ENCODE peak calls at places on chromosomes 16 and 17, in six cellular contexts. R is Peyer's patch, F is BE2C, N is thoracic aorta, K is AG04450, E is dorsolateral prefrontal cortex. X is an unnamed sample.

GRCh38 chr16:89392881-89393730 is 97.3 kb downstream of the ANKRD11 start:
- DNase-seq in N (no peak), E (no peak), K (no peak), F (no peak), R (no peak), X (peak; percentile 82)

GRCh38 chr17:78563189-78564145 is 13.7 kb downstream of the DNAH17 start:
- DNase-seq in N (no peak), F (no peak), K (no peak), R (no peak), E (no peak), X (no peak)

GRCh38 chr17:72477529-72477928 is 356.7 kb downstream of the SOX9 start:
- DNase-seq in R (no peak), E (no peak), K (no peak), N (no peak), F (peak; percentile 35), X (no peak)

GRCh38 chr17:49110504-49110903 is 22.1 kb upstream of the B4GALNT2 start:
- DNase-seq in K (no peak), N (no peak), F (no peak), E (no peak), R (no peak), X (no peak)

GRCh38 chr17:37160940-37161339 is 212.2 kb downstream of the AATF start:
- DNase-seq in K (no peak), N (no peak), F (no peak), E (no peak), R (no peak), X (no peak)

GRCh38 chr17:81930142-81931125 is 2.9 kb upstream of the MAFG start:
- DNase-seq in F (no peak), N (no peak), E (no peak), R (peak; percentile 69), K (no peak), X (no peak)

GRCh38 chr17:20092973-20093626 is 83.9 kb downstream of the SPECC1 start:
- DNase-seq in E (no peak), K (no peak), N (no peak), R (no peak), F (no peak), X (no peak)

GRCh38 chr16:74053310-74053709 is 243.3 kb upstream of the PSMD7 start:
- DNase-seq in R (no peak), E (no peak), N (no peak), F (no peak), K (no peak), X (no peak)

GRCh38 chr17:73541111-73541510 is 103.1 kb downstream of the SDK2 start:
- DNase-seq in E (no peak), R (no peak), N (no peak), F (no peak), K (no peak), X (no peak)

GRCh38 chr17:78236362-78237127 is 5.1 kb downstream of the TMEM235 start:
- DNase-seq in K (no peak), N (no peak), F (no peak), R (no peak), E (no peak), X (peak; percentile 55)

GRCh38 chr17:8153550-8153956 is 1.3 kb upstream of the PER1 start:
- DNase-seq in N (peak; percentile 73), K (peak; percentile 92), E (peak; percentile 80), F (no peak), R (peak; percentile 81), X (peak; percentile 47)

GRCh38 chr17:82935944-82936767 is 96.3 kb upstream of the ZNF750 start:
- DNase-seq in E (peak; percentile 6), N (no peak), F (no peak), K (no peak), R (peak; percentile 16), X (no peak)

GRCh38 chr16:67936876-67937605 is 391 bp upstream of the PSMB10 start:
- DNase-seq in R (no peak), E (no peak), F (no peak), N (no peak), K (no peak), X (no peak)

GRCh38 chr17:30401097-30401496 is 22.4 kb downstream of the CPD start:
- DNase-seq in K (no peak), E (no peak), R (no peak), N (no peak), F (no peak), X (no peak)

GRCh38 chr17:74361613-74362391 is at the start of gene BTBD17:
- DNase-seq in K (no peak), N (no peak), F (peak; percentile 64), E (peak; percentile 82), R (peak; percentile 75), X (peak; percentile 97)

GRCh38 chr16:19116711-19117449 is 3.1 kb downstream of the ITPRIPL2 start:
- DNase-seq in N (no peak), K (no peak), F (no peak), R (no peak), E (no peak), X (no peak)

GRCh38 chr17:75725504-75725903 is 4.2 kb downstream of the ITGB4 start:
- DNase-seq in E (no peak), F (no peak), N (no peak), K (no peak), R (no peak), X (no peak)

GRCh38 chr16:86026916-86027315 is 128.0 kb downstream of the IRF8 start:
- DNase-seq in R (no peak), E (no peak), K (no peak), F (no peak), N (no peak), X (no peak)

GRCh38 chr16:58730724-58731370 is 3.3 kb downstream of the GOT2 start:
- DNase-seq in K (no peak), E (no peak), F (no peak), R (no peak), N (no peak), X (no peak)

GRCh38 chr17:2954898-2955445 is 108.4 kb downstream of the OR1D5 start:
- DNase-seq in N (no peak), R (no peak), K (peak; percentile 89), E (no peak), F (no peak), X (no peak)

GRCh38 chr16:76749780-76750375 is 441.1 kb upstream of the MON1B start:
- DNase-seq in F (no peak), R (no peak), K (no peak), N (no peak), E (no peak), X (no peak)

GRCh38 chr16:11076259-11077018 is 132.1 kb downstream of the CLEC16A start:
- DNase-seq in N (no peak), F (no peak), E (no peak), R (no peak), K (no peak), X (no peak)

GRCh38 chr16:2483160-2483559 is 8.2 kb downstream of the TBC1D24 start:
- DNase-seq in R (no peak), F (no peak), K (no peak), E (peak; percentile 67), N (no peak), X (no peak)

GRCh38 chr16:87860553-87861299 is 8.6 kb downstream of the SLC7A5 start:
- DNase-seq in F (peak; percentile 64), E (no peak), N (no peak), R (no peak), K (no peak), X (peak; percentile 41)

GRCh38 chr16:87864331-87864989 is 4.8 kb downstream of the SLC7A5 start:
- DNase-seq in E (no peak), N (no peak), R (no peak), K (no peak), F (no peak), X (peak; percentile 27)
- H3K4me3 ChIP-seq in E (peak overlapping the region; percentile 69), N (no peak overlapping the region), R (no peak overlapping the region), K (no peak overlapping the region), F (no peak overlapping the region), X (no peak overlapping the region)

DNA sequence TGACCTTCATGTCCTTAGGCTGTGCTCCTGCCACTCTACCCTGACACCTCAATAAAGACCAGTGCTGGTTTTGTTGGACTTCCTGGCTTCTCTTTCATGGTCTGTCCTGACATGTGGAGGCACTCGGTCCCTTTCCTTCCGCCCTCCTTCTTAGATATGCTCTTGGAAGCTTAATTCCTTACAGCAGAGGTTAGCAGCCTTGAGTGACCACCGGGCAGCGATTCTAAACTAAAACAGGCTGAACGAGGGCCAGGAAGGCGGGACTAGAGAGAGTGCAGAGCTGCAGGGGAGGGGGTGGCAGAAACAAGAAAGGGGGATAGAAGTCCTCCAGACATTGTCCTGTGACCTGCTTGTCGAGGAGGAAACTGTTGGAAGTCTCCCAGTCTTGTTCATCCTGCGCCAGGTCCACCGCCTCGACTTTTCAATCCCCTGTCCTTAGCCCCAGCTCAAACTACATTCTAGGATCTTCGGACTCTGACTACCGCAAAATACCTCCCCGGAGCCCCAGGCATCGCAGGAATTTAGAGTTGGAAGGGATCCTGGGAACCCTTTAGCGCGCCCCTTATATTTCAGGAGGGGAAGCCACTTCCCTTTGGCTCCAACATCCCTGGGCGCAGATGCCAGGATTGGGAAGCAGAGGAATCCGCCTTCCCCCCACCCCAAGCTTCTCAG is 1.2 kb downstream of the AHSP start:
- DNase-seq in E (no peak), K (no peak), R (no peak), N (no peak), F (no peak), X (no peak)
- H3K27me3 ChIP-seq in E (peaks cover 41% of the 10 kb centered on the region), K (peaks cover 30% of the 10 kb centered on the region), R (no peaks in the 10 kb centered on the region), N (no peaks in the 10 kb centered on the region), F (peaks cover 49% of the 10 kb centered on the region), X (peaks cover 33% of the 10 kb centered on the region)

GRCh38 chr17:65729207-65729606 is 167.8 kb upstream of the AXIN2 start:
- DNase-seq in R (no peak), N (no peak), E (no peak), K (no peak), F (no peak), X (no peak)
- H3K4me3 ChIP-seq in R (no peak overlapping the region), N (no peak overlapping the region), E (no peak overlapping the region), K (no peak overlapping the region), F (no peak overlapping the region), X (no peak overlapping the region)

GRCh38 chr17:42779942-42780815 is at the start of gene WNK4:
- DNase-seq in E (no peak), N (no peak), F (peak; percentile 36), R (peak; percentile 72), K (no peak), X (peak; percentile 95)

GRCh38 chr17:42780816-42781638 is 617 bp downstream of the WNK4 start:
- DNase-seq in K (no peak), F (no peak), R (no peak), N (no peak), E (no peak), X (no peak)

GRCh38 chr17:42783062-42783777 is 2.8 kb downstream of the WNK4 start:
- DNase-seq in E (no peak), F (no peak), N (no peak), R (no peak), K (peak; percentile 41), X (no peak)

GRCh38 chr17:42782402-42783061 is 2.1 kb downstream of the WNK4 start:
- DNase-seq in E (no peak), R (peak; percentile 47), K (no peak), N (no peak), F (no peak), X (peak; percentile 63)

DNA sequence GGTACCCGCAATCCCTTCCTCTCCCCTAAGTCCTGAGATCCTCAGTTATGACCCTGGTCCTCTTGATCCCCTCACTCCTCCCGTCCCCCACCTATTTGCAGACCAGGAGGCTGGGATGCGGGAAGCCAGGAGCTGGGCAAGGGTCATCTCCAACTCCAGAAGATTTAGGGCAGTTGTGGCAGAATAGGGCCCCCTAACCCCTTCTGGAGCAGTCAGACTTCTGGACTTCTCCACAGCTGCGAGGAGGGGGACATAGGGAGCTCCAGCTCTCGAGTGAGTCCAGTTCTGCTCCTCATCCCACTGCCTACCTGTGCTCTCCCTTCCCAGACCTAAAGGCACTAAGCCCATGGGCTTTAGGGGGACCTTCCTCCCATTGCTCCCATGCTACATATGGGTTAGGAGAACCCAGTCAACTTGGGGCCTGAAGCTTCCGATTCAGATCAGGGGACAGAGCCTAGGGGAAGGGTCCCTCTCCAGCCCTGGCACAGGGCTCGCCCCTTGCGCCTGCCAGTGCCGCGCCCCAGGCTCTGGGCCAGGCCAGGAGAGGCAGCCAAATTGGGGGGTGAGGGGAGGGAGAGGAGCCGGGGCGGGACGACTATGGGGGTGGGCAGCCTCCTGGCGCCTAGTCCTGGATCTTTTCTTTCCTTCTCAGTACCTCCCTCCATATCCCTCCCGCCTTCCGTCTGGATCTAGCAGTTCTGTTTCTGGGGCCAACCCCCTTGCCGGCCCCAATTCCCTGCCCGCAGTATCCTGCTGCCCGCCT is 1.4 kb downstream of the WNK4 start:
- DNase-seq in F (no peak), N (no peak), E (no peak), R (no peak), K (no peak), X (peak; percentile 52)
- H3K27me3 ChIP-seq in F (peaks cover 63% of the 10 kb centered on the region), N (peaks cover 9% of the 10 kb centered on the region), E (peaks cover 44% of the 10 kb centered on the region), R (peaks cover 14% of the 10 kb centered on the region), K (no peaks in the 10 kb centered on the region), X (peaks cover 22% of the 10 kb centered on the region)

X was measured in H7.